ENCODE peak calls at places on chromosomes 5 and 9, in five cellular contexts. U is BE2C, G is heart right ventricle, J is PC-3, M is upper lobe of left lung. C is an unnamed sample.

GRCh38 chr9:126397056-126397455 is 70.4 kb downstream of the MVB12B start:
- DNase-seq in M (no peak), J (no peak), U (no peak), G (no peak), C (no peak)

GRCh38 chr5:17089690-17090089 is 127.7 kb upstream of the BASP1 start:
- DNase-seq in J (peak; percentile 86), U (no peak), G (no peak), M (no peak), C (no peak)

GRCh38 chr5:147176422-147176821 is 58.4 kb upstream of the STK32A start:
- DNase-seq in G (no peak), J (no peak), M (no peak), U (no peak), C (no peak)

GRCh38 chr5:54491326-54491725 is 26.2 kb upstream of the SNX18 start:
- DNase-seq in M (no peak), G (no peak), J (peak; percentile 13), U (no peak), C (no peak)

GRCh38 chr5:163567811-163568210 is 62.4 kb downstream of the MAT2B start:
- DNase-seq in U (no peak), M (no peak), G (no peak), J (no peak), C (no peak)

GRCh38 chr5:147558826-147559225 is 49.0 kb upstream of the DPYSL3 start:
- DNase-seq in M (no peak), G (peak; percentile 58), U (peak; percentile 77), J (peak; percentile 52), C (peak; percentile 55)

GRCh38 chr9:129836342-129837007 is 1.2 kb downstream of the USP20 start:
- DNase-seq in J (no peak), M (peak; percentile 36), U (no peak), G (no peak), C (no peak)

GRCh38 chr5:10593531-10594181 is 29.8 kb downstream of the ANKRD33B start:
- DNase-seq in J (no peak), U (no peak), G (no peak), M (peak; percentile 3), C (no peak)

GRCh38 chr9:104993291-104993963 is 65.5 kb upstream of the ABCA1 start:
- DNase-seq in G (peak; percentile 87), M (peak; percentile 91), J (no peak), U (no peak), C (no peak)

GRCh38 chr5:163565931-163566608 is 60.7 kb downstream of the MAT2B start:
- DNase-seq in U (no peak), M (peak; percentile 21), G (no peak), J (peak; percentile 38), C (peak; percentile 41)

GRCh38 chr5:72129730-72130129 is 22.5 kb downstream of the MAP1B start:
- DNase-seq in U (no peak), M (no peak), G (no peak), J (no peak), C (no peak)

GRCh38 chr9:86945868-86946711 is 1.2 kb downstream of the GAS1 start:
- DNase-seq in M (peak; percentile 23), U (peak; percentile 83), J (peak; percentile 30), G (peak; percentile 52), C (peak; percentile 29)

GRCh38 chr5:141780240-141780951 is 97.8 kb downstream of the PCDH1 start:
- DNase-seq in G (no peak), U (peak; percentile 43), J (no peak), M (no peak), C (no peak)

GRCh38 chr5:114097570-114097969 is 264.3 kb upstream of the KCNN2 start:
- DNase-seq in U (no peak), G (no peak), J (no peak), M (no peak), C (no peak)

GRCh38 chr5:54719384-54720306 is 202.1 kb downstream of the SNX18 start:
- DNase-seq in U (no peak), M (no peak), J (peak; percentile 47), G (peak; percentile 59), C (no peak)

GRCh38 chr5:93607367-93608258 is 24.6 kb downstream of the NR2F1 start:
- DNase-seq in M (no peak), G (peak; percentile 45), J (peak; percentile 94), U (peak; percentile 51), C (peak; percentile 45)

GRCh38 chr5:88262116-88262515 is 6.5 kb downstream of the TMEM161B start:
- DNase-seq in M (no peak), G (no peak), J (no peak), U (no peak), C (no peak)

GRCh38 chr9:133905493-133905892 is 86.6 kb downstream of the VAV2 start:
- DNase-seq in U (no peak), J (no peak), M (no peak), G (no peak), C (no peak)
- H3K4me1 ChIP-seq in U (peaks cover 4% of the 10 kb centered on the region), J (no peaks in the 10 kb centered on the region), M (peaks cover 4% of the 10 kb centered on the region), G (no peaks in the 10 kb centered on the region), C (no peaks in the 10 kb centered on the region)

GRCh38 chr5:79036769-79037168 is 32.7 kb downstream of the DMGDH start:
- DNase-seq in U (no peak), M (no peak), J (no peak), G (no peak), C (no peak)
- TF ChIP-seq CTCF in U (no peak), M (no peak), J (no peak), G (no peak), C (no peak)

DNA sequence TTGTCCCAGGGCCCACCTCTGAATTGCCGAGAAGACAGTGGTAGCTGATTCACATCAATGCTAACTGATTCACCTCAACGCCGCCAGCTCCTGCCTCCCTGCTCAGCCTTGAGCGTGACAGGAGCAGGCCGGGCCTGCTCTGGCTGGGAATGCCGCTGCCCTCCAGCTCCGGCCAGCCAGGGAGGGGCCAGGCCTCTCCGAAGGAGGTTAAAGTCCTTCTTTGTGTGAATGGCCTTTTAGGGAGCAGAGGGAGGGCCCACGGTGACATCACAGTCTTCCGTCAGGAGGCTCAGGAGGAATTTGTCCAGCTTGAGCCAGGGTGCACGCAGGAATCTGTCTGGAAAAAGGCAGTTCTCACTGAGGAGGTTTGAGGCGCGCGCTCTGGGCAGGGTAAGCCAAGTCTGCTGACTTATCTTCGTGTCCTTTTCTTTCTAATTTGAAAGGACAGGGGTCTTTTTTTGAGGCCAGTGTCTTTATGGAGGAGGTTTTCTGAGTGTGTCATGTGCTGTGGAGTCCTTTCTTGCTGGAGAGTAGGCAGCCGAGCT is 82.7 kb downstream of the C9orf152 start:
- DNase-seq in J (no peak), U (no peak), G (peak; percentile 92), M (peak; percentile 78), C (peak; percentile 96)
- H3K4me3 ChIP-seq in J (no peak overlapping the region), U (no peak overlapping the region), G (peak overlapping the region; percentile 42), M (peak overlapping the region; percentile 8), C (peak overlapping the region; percentile 49)

GRCh38 chr9:2157277-2158105 is 142.3 kb downstream of the SMARCA2 start:
- DNase-seq in J (peak; percentile 49), M (peak; percentile 37), G (no peak), U (no peak), C (no peak)

GRCh38 chr9:2159521-2160417 is 144.6 kb downstream of the SMARCA2 start:
- DNase-seq in J (peak; percentile 20), U (no peak), G (no peak), M (no peak), C (no peak)

GRCh38 chr9:2158111-2158610 is 143.0 kb downstream of the SMARCA2 start:
- DNase-seq in J (peak; percentile 56), G (peak; percentile 37), U (no peak), M (peak; percentile 71), C (no peak)

GRCh38 chr9:2155966-2156365 is 140.8 kb downstream of the SMARCA2 start:
- DNase-seq in G (no peak), U (no peak), J (no peak), M (no peak), C (no peak)

DNA sequence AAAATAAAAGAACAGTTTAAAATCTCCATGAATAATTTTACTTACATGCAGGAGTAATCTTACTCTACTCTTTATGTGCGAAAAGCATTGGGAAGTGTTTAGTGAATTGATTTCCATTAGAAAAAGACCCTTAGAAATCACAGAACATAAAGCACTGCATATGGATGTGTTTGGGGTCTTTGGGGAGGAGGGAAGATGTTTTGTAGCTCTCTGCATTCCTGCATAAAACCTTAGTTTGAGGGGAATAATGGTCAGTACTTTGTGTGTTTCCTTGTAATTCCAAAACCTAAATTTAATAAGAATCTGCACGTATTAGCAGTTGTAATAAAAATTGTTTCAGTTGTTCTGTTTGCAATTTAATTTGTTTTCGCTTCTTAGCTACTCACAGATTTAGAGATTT is 143.6 kb downstream of the SMARCA2 start:
- DNase-seq in U (no peak), J (no peak), M (no peak), G (no peak), C (no peak)
- H3K4me1 ChIP-seq in U (no peaks in the 10 kb centered on the region), J (peaks cover 22% of the 10 kb centered on the region), M (peaks cover 28% of the 10 kb centered on the region), G (peaks cover 38% of the 10 kb centered on the region), C (no peaks in the 10 kb centered on the region)

DNA sequence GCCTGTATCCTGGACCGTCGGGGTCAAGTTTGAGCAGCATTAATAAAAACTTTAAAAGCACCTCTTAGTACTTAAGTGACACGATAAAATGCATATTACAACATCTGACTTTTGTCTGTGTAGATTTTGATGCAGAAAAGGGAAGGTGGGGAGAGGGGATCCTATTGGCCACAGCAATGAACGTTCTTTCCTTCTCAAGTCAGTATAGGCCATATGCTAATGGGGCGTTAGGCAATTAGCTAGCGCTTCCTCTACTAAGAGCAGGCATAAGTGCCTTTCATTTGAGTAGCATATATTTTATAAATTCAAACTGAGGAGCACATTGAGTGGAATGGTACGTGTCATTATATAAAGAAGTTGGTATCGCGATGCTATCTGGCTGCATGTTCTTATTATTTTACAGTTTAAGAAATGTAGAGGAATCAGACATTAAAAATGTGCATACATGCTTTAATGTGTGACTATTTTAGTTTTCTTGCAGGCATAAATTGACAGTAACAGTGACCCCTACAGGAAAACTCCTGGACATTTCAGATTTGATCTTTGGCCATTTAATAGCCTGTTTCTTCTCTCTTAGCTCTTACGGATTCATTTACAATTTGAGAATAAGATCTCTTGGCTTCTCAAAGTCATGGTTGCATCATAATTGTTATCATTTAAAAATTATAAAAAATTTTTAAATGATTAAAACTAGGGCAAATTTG is 1.1 kb upstream of the GNA14 start:
- DNase-seq in G (no peak), U (no peak), J (peak; percentile 61), M (peak; percentile 26), C (no peak)
- TF ChIP-seq CTCF in G (peak; percentile 44), U (peak; percentile 51), J (peak; percentile 66), M (no peak), C (no peak)

DNA sequence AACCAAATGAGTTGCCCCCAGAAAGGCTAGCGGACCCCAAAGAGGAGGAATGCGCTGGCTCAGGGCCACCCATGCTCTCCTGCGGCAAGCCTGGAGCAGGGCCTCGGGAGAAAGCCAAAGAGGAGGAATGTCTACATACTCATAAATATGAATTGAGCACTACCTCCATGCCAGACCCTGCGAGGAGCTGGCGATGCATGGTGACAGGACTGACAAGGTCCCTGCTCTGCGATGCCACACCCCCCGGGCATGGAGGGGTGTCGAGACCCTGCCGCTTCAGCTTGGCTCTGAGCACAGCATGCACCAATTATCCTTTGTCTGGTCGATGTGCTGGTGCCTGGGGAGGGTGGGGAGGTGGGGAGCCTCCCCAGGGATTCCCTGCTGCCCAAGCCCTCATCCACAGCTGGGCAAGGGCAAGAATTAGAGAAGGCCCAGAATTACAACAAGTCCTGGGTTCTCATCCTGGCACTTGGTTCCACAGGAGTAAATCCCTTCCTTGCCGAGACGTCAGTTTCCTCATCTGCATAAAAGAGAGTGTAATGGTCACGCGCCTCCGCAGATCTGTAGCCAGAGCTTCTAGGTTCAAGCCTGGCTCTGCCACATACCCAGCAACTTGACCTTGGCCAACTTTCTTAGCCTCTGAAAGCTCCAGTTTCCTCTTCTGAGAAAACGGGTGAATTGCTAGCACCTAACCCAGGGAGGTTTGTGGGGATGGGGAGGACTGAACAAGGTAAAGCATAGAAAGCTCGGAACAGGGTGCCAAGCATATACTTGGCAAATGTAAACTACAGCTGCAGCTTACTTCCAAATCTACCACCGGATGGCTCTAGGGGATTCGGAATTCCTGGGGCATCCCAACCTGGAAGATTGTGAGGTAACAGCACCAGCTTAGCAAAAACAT is 74.3 kb downstream of the FAM114A2 start:
- DNase-seq in U (no peak), J (no peak), G (no peak), M (no peak), C (no peak)
- H3K4me3 ChIP-seq in U (no peak overlapping the region), J (no peak overlapping the region), G (no peak overlapping the region), M (no peak overlapping the region), C (no peak overlapping the region)

GRCh38 chr5:172905771-172906170 is 53.5 kb upstream of the RPL26L1 start:
- DNase-seq in G (no peak), M (no peak), J (no peak), U (no peak), C (peak; percentile 77)
- H3K4me1 ChIP-seq in G (peaks cover 62% of the 10 kb centered on the region), M (peaks cover 44% of the 10 kb centered on the region), J (peaks cover 48% of the 10 kb centered on the region), U (peaks cover 13% of the 10 kb centered on the region), C (peaks cover 56% of the 10 kb centered on the region)